ENCODE peak calls at places on chromosome 11, in five cellular contexts. C, A, O, R and I are unnamed samples.

GRCh38 chr11:8713760-8714159 is 31.2 kb downstream of the RPL27A start:
- DNase-seq in C (no peak), A (no peak), O (no peak), R (no peak), I (no peak)

GRCh38 chr11:64881476-64881875 is 3.1 kb upstream of the EHD1 start:
- DNase-seq in C (no peak), A (no peak), O (no peak), R (no peak), I (no peak)

GRCh38 chr11:66559141-66559861 is 9.1 kb downstream of the CTSF start:
- DNase-seq in C (peak; percentile 63), A (peak; percentile 55), O (no peak), R (no peak), I (no peak)

GRCh38 chr11:94201004-94201465 is 72.4 kb downstream of the PANX1 start:
- DNase-seq in C (no peak), A (no peak), O (peak; percentile 33), R (no peak), I (peak; percentile 52)

GRCh38 chr11:22976146-22976545 is 115.9 kb upstream of the CCDC179 start:
- DNase-seq in C (no peak), A (peak; percentile 69), O (peak; percentile 54), R (no peak), I (no peak)

GRCh38 chr11:72703281-72704008 is 29.2 kb upstream of the PDE2A start:
- DNase-seq in C (no peak), A (peak; percentile 88), O (no peak), R (peak; percentile 74), I (no peak)

GRCh38 chr11:132960679-132961078 is 571.6 kb downstream of the OPCML start:
- DNase-seq in C (no peak), A (no peak), O (no peak), R (no peak), I (no peak)

GRCh38 chr11:130932086-130932712 is 15.9 kb upstream of the SNX19 start:
- DNase-seq in C (no peak), A (no peak), O (no peak), R (no peak), I (no peak)

GRCh38 chr11:95711162-95711944 is 78.2 kb downstream of the FAM76B start:
- DNase-seq in C (no peak), A (peak; percentile 49), O (no peak), R (no peak), I (no peak)

GRCh38 chr11:89477175-89477574 is 14.0 kb downstream of the NOX4 start:
- DNase-seq in C (no peak), A (no peak), O (no peak), R (no peak), I (no peak)

GRCh38 chr11:15744693-15745092 is 611.7 kb downstream of the SOX6 start:
- DNase-seq in C (no peak), A (no peak), O (no peak), R (no peak), I (no peak)

GRCh38 chr11:36431429-36432092 is 78.5 kb downstream of the TRAF6 start:
- DNase-seq in C (no peak), A (peak; percentile 98), O (no peak), R (no peak), I (no peak)

GRCh38 chr11:10742460-10743208 is 8.4 kb upstream of the CTR9 start:
- DNase-seq in C (no peak), A (peak; percentile 33), O (no peak), R (no peak), I (no peak)

GRCh38 chr11:128625766-128626165 is 38.4 kb upstream of the ETS1 start:
- DNase-seq in C (no peak), A (no peak), O (peak; percentile 62), R (no peak), I (no peak)

GRCh38 chr11:117449111-117449693 is 121.5 kb downstream of the CEP164 start:
- DNase-seq in C (no peak), A (no peak), O (no peak), R (no peak), I (no peak)

GRCh38 chr11:3049430-3050243 is 7.6 kb downstream of the CARS1 start:
- DNase-seq in C (peak; percentile 67), A (peak; percentile 97), O (peak; percentile 77), R (peak; percentile 61), I (peak; percentile 96)
- TF ChIP-seq CTCF in C (peak; percentile 31), A (peak; percentile 41), O (peak; percentile 22), R (peak; percentile 53), I (peak; percentile 73)

DNA sequence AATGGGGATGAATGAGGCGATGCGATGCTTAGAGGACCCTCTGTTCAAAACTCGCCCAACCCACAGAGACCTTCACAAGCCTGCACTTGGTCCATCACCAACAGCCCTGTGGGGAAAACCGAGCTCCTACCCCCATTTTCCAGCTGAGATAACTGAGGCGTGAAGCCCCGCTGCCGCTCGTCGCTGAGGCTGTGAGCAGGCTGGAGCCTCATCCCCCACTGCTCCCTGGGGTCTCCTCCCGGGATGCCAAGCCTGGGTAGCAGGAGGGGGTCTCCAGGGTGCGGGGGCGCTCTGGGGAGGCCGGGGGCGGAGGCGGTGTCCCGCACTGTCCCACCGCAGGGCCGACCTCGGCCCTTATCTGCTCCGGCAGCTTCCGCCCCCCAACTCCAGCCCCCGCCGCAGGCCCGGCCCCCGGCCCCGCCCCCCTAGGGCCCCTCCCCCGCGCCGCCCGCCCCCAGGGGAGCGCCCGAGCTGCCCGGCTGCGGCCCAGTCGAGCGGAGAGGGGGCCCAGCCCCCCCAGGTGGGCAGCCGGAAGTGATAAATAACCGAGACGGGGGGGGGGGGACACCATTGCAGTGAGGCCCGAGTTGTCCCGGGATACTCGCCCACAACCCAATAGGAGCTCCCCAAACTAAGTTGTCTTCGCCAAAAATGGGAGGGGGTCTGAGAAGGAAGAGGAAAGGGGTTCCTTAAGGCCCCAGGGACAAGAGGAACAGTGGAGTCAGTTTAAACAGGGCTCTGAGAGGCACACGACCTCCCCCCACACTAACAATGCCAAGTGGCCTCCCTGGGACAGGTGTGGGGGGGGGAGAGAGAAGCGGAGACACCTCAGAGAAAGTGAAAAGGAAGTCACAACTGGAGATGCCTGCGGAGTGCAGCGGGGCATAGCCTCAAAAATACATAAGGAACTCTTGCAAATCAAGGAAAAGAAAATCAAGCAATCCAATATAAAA is 8.3 kb upstream of the SLC39A13 start:
- DNase-seq in C (no peak), A (no peak), O (peak; percentile 57), R (no peak), I (no peak)
- H3K27ac ChIP-seq in C (peak overlapping the region; percentile 75), A (peak overlapping the region; percentile 83), O (peak overlapping the region; percentile 49), R (peak overlapping the region; percentile 85), I (peak overlapping the region; percentile 3)

GRCh38 chr11:13778345-13778744 is 109.9 kb downstream of the FAR1 start:
- DNase-seq in C (no peak), A (no peak), O (no peak), R (no peak), I (no peak)

GRCh38 chr11:13775471-13775870 is 107.0 kb downstream of the FAR1 start:
- DNase-seq in C (no peak), A (no peak), O (no peak), R (no peak), I (no peak)

GRCh38 chr11:13777341-13777985 is 109.0 kb downstream of the FAR1 start:
- DNase-seq in C (no peak), A (no peak), O (no peak), R (no peak), I (no peak)

GRCh38 chr11:13772223-13773046 is 104.0 kb downstream of the FAR1 start:
- DNase-seq in C (no peak), A (peak; percentile 83), O (no peak), R (no peak), I (no peak)

DNA sequence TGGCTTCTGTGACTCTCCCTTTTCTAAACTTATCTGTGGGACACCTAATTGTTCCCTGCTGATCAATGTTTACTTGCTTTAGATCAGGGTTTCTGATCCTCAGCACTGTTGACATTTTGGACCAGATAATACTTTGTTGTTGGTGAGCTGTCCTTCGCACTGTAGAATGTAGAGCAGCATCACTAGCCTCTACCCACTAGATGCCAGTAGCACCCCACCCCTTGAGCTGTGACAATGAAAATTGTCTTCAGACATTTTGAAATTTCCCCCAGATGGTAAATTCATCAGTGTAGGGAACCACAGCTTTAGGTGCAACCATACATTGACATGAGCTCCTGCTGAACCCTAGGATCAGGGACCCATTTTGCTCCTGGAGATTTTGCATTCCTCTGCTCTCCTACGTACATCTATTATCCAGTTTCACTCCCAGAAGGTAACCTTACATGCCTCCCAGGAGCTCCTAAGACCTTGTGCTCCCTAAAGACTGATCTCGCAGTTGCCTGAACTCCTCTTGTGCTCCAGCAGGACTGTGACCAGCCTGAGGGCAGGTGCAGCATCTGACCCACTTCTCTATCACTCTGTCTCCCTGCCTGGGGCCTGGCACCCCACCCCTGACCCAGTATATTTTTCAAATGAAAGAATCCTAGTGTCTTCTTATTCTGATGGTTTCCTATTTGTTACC is 107.8 kb downstream of the FAR1 start:
- DNase-seq in C (no peak), A (no peak), O (no peak), R (no peak), I (no peak)
- TF ChIP-seq CTCF in C (no peak), A (peak; percentile 22), O (no peak), R (no peak), I (no peak)

GRCh38 chr11:13119361-13119760 is 110.2 kb downstream of the RASSF10 start:
- DNase-seq in C (no peak), A (no peak), O (no peak), R (no peak), I (no peak)

GRCh38 chr11:13120691-13121090 is 111.6 kb downstream of the RASSF10 start:
- DNase-seq in C (no peak), A (peak; percentile 54), O (no peak), R (no peak), I (no peak)

GRCh38 chr11:13118194-13118593 is 109.1 kb downstream of the RASSF10 start:
- DNase-seq in C (no peak), A (peak; percentile 85), O (no peak), R (no peak), I (no peak)

GRCh38 chr11:13118691-13119090 is 109.6 kb downstream of the RASSF10 start:
- DNase-seq in C (no peak), A (no peak), O (no peak), R (no peak), I (no peak)

GRCh38 chr11:13119928-13120520 is 110.9 kb downstream of the RASSF10 start:
- DNase-seq in C (no peak), A (no peak), O (no peak), R (no peak), I (no peak)
- H3K27ac ChIP-seq in C (no peak overlapping the region), A (no peak overlapping the region), O (no peak overlapping the region), R (no peak overlapping the region), I (no peak overlapping the region)

GRCh38 chr11:26741036-26741435 is 19.2 kb upstream of the SLC5A12 start:
- DNase-seq in C (no peak), A (peak; percentile 28), O (no peak), R (no peak), I (no peak)
- TF ChIP-seq CTCF in C (no peak), A (no peak), O (no peak), R (no peak), I (no peak)